ENCODE peak calls at places on chromosomes 16 and 17, in eight cellular contexts. K is HL-60, Z is transverse colon, Y is MM.1S, G is A549, W is left ventricle myocardium inferior, L is dorsolateral prefrontal cortex, D is cardiac fibroblast. T is an unnamed sample.

GRCh38 chr16:57061084-57061905 is 31.1 kb upstream of the CPNE2 start:
- DNase-seq in K (peak; percentile 71), Z (peak; percentile 35), Y (no peak), G (no peak), W (peak; percentile 76), L (no peak), D (peak; percentile 70), T (peak; percentile 49)

GRCh38 chr16:29909398-29909797 is 9.1 kb downstream of the ASPHD1 start:
- DNase-seq in K (no peak), Z (no peak), Y (no peak), G (no peak), W (no peak), L (no peak), D (peak; percentile 55), T (peak; percentile 87)

GRCh38 chr17:7862692-7863437 is 5.1 kb downstream of the CYB5D1 start:
- DNase-seq in K (no peak), Z (peak; percentile 31), Y (no peak), G (peak; percentile 65), W (peak; percentile 20), L (peak; percentile 28), D (peak; percentile 63), T (peak; percentile 66)

GRCh38 chr17:81189670-81190530 is 23.9 kb upstream of the AATK start:
- DNase-seq in K (no peak), Z (no peak), Y (no peak), G (peak; percentile 52), W (no peak), L (peak; percentile 51), D (no peak), T (no peak)

GRCh38 chr16:89658221-89658879 is 714 bp downstream of the SPATA33 start:
- DNase-seq in K (no peak), Z (no peak), Y (no peak), G (no peak), W (no peak), L (no peak), D (no peak), T (no peak)

GRCh38 chr17:73401911-73402310 is 90.1 kb upstream of the CDC42EP4 start:
- DNase-seq in K (peak; percentile 58), Z (no peak), Y (peak; percentile 46), G (no peak), W (peak; percentile 62), L (peak; percentile 70), D (peak; percentile 64), T (peak; percentile 34)

GRCh38 chr17:6509295-6509771 is 47.0 kb downstream of the PITPNM3 start:
- DNase-seq in K (no peak), Z (no peak), Y (no peak), G (no peak), W (no peak), L (no peak), D (peak; percentile 22), T (peak; percentile 21)

GRCh38 chr17:36951390-36951789 is 2.6 kb downstream of the AATF start:
- DNase-seq in K (no peak), Z (no peak), Y (no peak), G (no peak), W (no peak), L (no peak), D (no peak), T (no peak)

GRCh38 chr16:87324411-87325275 is 7.5 kb upstream of the C16orf95 start:
- DNase-seq in K (peak; percentile 9), Z (peak; percentile 30), Y (no peak), G (peak; percentile 77), W (no peak), L (no peak), D (peak; percentile 24), T (peak; percentile 16)

GRCh38 chr17:17497065-17497844 is 1.1 kb upstream of the RASD1 start:
- DNase-seq in K (no peak), Z (no peak), Y (no peak), G (no peak), W (no peak), L (no peak), D (peak; percentile 31), T (no peak)

GRCh38 chr16:58124601-58124915 is 4.6 kb downstream of the CFAP20 start:
- DNase-seq in K (no peak), Z (no peak), Y (no peak), G (no peak), W (no peak), L (no peak), D (peak; percentile 72), T (peak; percentile 66)

GRCh38 chr17:3695723-3696411 is at the start of gene P2RX5:
- DNase-seq in K (peak; percentile 38), Z (peak; percentile 57), Y (peak; percentile 65), G (no peak), W (no peak), L (no peak), D (peak; percentile 12), T (no peak)

DNA sequence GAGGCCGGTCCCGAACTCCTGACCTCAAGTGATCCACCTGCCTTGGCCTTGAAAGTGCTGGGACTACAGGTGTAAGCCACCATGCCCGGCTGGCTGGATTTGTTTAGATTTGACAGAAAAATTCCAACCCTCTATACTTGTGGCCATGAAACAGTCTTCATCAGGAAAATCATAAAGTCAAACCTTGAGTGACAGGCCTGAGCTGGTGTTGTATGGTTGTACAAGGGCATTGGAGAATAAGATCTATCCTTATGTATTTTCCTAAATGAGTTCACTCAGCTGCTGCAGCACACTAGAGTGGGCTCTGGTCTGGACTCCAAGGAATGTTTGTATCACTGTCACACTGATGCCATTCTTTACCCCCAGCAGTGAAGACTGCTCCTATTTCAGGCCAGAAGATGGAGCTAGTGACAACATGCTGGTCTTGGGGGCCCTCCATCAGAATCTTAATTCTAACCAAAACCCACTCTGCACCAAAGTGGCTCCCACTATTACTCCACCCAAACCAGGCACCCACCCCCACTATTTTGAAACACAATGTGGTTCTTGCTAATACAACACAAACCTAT is 27.4 kb downstream of the SNX11 start:
- DNase-seq in K (no peak), Z (no peak), Y (no peak), G (no peak), W (no peak), L (no peak), D (no peak), T (no peak)
- TF ChIP-seq CTCF in K (peak; percentile 2), Z (no peak), Y (peak; percentile 39), G (no peak), W (no peak), L (no peak), D (peak; percentile 17), T (peak; percentile 13)

GRCh38 chr16:50160495-50161164 is 7.5 kb downstream of the TENT4B start:
- DNase-seq in K (no peak), Z (no peak), Y (no peak), G (no peak), W (no peak), L (no peak), D (peak; percentile 52), T (peak; percentile 20)
- H3K4me3 ChIP-seq in K (no peak overlapping the region), Z (no peak overlapping the region), Y (no peak overlapping the region), G (no peak overlapping the region), W (no peak overlapping the region), L (no peak overlapping the region), D (no peak overlapping the region), T (no peak overlapping the region)

GRCh38 chr17:51354908-51355307 is 94.6 kb downstream of the UTP18 start:
- DNase-seq in K (no peak), Z (no peak), Y (no peak), G (no peak), W (no peak), L (no peak), D (no peak), T (no peak)

GRCh38 chr17:51355314-51356083 is 95.2 kb downstream of the UTP18 start:
- DNase-seq in K (no peak), Z (no peak), Y (no peak), G (no peak), W (no peak), L (no peak), D (no peak), T (peak; percentile 29)

GRCh38 chr17:51359055-51359454 is 98.7 kb downstream of the UTP18 start:
- DNase-seq in K (no peak), Z (no peak), Y (no peak), G (no peak), W (no peak), L (no peak), D (no peak), T (no peak)

GRCh38 chr17:51353296-51353695 is 93.0 kb downstream of the UTP18 start:
- DNase-seq in K (no peak), Z (no peak), Y (no peak), G (no peak), W (no peak), L (no peak), D (no peak), T (no peak)

DNA sequence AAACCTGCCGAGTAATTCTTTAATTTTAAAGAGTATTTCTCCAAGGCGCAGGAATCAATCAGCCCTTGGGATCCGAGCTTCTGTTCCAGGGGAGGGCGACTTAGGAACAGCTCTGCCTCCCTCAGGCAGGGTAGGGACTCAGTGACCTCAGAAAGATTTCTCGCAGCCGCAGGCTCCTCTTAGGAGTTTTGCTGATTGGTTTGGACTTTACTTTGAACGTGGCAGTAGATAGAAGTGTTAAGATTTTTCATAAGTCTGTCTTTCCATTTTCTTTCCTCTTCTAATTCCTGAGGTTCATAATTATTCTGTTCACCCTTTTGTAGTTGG is 95.7 kb downstream of the UTP18 start:
- DNase-seq in K (no peak), Z (no peak), Y (no peak), G (no peak), W (no peak), L (no peak), D (no peak), T (no peak)
- TF ChIP-seq CTCF in K (no peak), Z (no peak), Y (no peak), G (no peak), W (no peak), L (peak; percentile 15), D (no peak), T (no peak)

DNA sequence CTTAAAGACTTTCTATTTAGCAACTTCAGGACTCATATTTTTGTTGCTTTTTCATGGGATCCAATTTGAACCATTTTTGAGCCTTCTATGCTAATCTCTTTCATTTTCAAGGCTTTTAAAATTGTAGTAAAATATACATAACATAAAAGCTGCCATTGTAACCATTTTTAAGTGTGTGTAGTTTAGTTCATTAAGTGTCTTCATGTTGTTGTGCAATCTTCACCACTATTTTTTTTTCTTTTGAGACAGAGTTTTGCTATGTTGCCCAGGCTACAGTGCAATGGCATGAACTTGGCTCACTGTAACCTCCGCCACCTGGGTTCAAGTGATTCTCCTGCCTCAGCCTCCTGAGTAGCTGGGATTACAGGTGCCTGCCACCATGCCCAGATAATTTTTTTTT is 451.6 kb downstream of the TMEM114 start:
- DNase-seq in K (no peak), Z (no peak), Y (no peak), G (no peak), W (no peak), L (no peak), D (no peak), T (no peak)
- H3K4me3 ChIP-seq in K (no peak overlapping the region), Z (no peak overlapping the region), Y (no peak overlapping the region), G (no peak overlapping the region), W (no peak overlapping the region), L (no peak overlapping the region), D (no peak overlapping the region), T (no peak overlapping the region)

DNA sequence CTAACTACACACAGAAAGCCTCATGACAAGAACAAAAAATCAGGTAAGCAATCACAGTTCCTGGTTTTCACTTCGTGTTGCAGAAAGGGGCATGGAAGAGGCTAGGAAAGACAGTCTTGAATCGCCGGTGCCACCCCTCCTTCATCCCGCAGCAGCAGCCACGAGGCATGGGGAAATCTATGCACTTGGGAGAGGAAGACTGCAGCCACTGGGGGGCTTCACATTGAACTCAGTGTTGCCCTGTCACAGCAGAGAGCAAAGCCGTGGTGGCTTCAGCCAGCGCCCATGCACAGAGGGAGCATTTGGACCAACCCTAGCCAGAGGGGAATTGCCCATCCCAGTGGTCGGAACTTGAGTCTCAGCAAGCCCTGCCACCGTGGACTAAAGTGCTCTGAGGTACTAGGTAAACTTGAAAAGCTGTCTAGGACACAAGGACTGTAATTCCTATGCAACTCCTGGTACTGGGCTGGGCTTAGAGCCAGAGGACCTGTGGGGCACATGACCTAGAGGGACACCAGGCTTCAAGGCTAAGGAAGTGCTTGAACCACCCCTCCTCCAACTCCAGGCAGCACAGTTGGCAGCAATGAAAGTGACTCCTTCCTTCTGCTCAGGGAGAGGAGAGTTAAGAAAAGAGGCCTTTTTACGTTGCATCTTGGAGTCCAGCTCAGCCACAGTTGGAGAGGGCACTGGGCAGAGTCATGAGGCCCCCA is 35.2 kb upstream of the ATP2C2 start:
- DNase-seq in K (no peak), Z (peak; percentile 84), Y (no peak), G (no peak), W (no peak), L (no peak), D (no peak), T (no peak)
- TF ChIP-seq CTCF in K (no peak), Z (no peak), Y (no peak), G (no peak), W (no peak), L (no peak), D (no peak), T (no peak)